ENCODE peak calls at places on chromosomes 7 and 10, in ten cellular contexts. L is tibial artery; S is ovary; C is cardiac muscle cell; A is testis; J is NT2/D1; K is tibial nerve; V is Peyer's patch; O is CD8-positive, alpha-beta T cell; Q is hepatocyte. R is an unnamed sample.

GRCh38 chr10:29860159-29860558 is 199.2 kb downstream of the JCAD start:
- DNase-seq in L (no peak), S (no peak), C (no peak), A (no peak), J (no peak), K (no peak), V (no peak), O (no peak), Q (no peak), R (no peak)

GRCh38 chr10:96374639-96374984 is 15.8 kb upstream of the OPALIN start:
- DNase-seq in L (no peak), S (no peak), C (peak; percentile 38), A (no peak), J (no peak), K (no peak), V (no peak), O (no peak), Q (no peak), R (no peak)

GRCh38 chr10:104614245-104614831 is 26.8 kb upstream of the SORCS3 start:
- DNase-seq in L (no peak), S (no peak), C (no peak), A (peak; percentile 60), J (peak; percentile 11), K (no peak), V (no peak), O (no peak), Q (peak; percentile 17), R (peak; percentile 11)

GRCh38 chr7:127588697-127589482 is 679 bp downstream of the ARF5 start:
- DNase-seq in L (no peak), S (peak; percentile 73), C (peak; percentile 77), A (peak; percentile 77), J (peak; percentile 60), K (peak; percentile 26), V (peak; percentile 78), O (no peak), Q (peak; percentile 86), R (peak; percentile 82)

GRCh38 chr10:13099666-13100348 is at the start of gene OPTN:
- DNase-seq in L (peak; percentile 80), S (peak; percentile 90), C (peak; percentile 81), A (peak; percentile 84), J (peak; percentile 39), K (peak; percentile 82), V (peak; percentile 89), O (peak; percentile 63), Q (peak; percentile 94), R (peak; percentile 72)

GRCh38 chr7:106610996-106611886 is 49.7 kb downstream of the CCDC71L start:
- DNase-seq in L (no peak), S (no peak), C (no peak), A (no peak), J (no peak), K (no peak), V (no peak), O (no peak), Q (no peak), R (no peak)

GRCh38 chr7:105060394-105060793 is 46.4 kb downstream of the KMT2E start:
- DNase-seq in L (no peak), S (no peak), C (no peak), A (no peak), J (no peak), K (no peak), V (no peak), O (no peak), Q (no peak), R (no peak)

GRCh38 chr10:5524721-5525531 is at the start of gene CALML3:
- DNase-seq in L (peak; percentile 16), S (peak; percentile 37), C (no peak), A (no peak), J (no peak), K (no peak), V (peak; percentile 45), O (no peak), Q (no peak), R (no peak)

GRCh38 chr7:6640246-6640721 is 3.2 kb downstream of the ZNF316 start:
- DNase-seq in L (no peak), S (no peak), C (no peak), A (no peak), J (no peak), K (peak; percentile 12), V (no peak), O (no peak), Q (no peak), R (no peak)

GRCh38 chr10:99532194-99532593 is 548 bp upstream of the NKX2-3 start:
- DNase-seq in L (no peak), S (no peak), C (no peak), A (no peak), J (no peak), K (no peak), V (no peak), O (no peak), Q (no peak), R (no peak)
- H3K4me3 ChIP-seq in L (no peak overlapping the region), S (no peak overlapping the region), C (no peak overlapping the region), A (no peak overlapping the region), J (no peak overlapping the region), K (no peak overlapping the region), V (peak overlapping the region; percentile 32), O (no peak overlapping the region), Q (no peak overlapping the region), R (no peak overlapping the region)

GRCh38 chr10:47353351-47353750 is 5.2 kb downstream of the RBP3 start:
- DNase-seq in L (no peak), S (no peak), C (no peak), A (no peak), J (no peak), K (no peak), V (no peak), O (no peak), Q (no peak), R (no peak)
- H3K27me3 ChIP-seq in L (no peaks in the 10 kb centered on the region), S (no peaks in the 10 kb centered on the region), C (no peaks in the 10 kb centered on the region), A (no peaks in the 10 kb centered on the region), J (no peaks in the 10 kb centered on the region), K (no peaks in the 10 kb centered on the region), V (no peaks in the 10 kb centered on the region), O (no peaks in the 10 kb centered on the region), Q (no peaks in the 10 kb centered on the region), R (no peaks in the 10 kb centered on the region)

GRCh38 chr7:100369105-100369504 is 4.2 kb upstream of the PILRA start:
- DNase-seq in L (peak; percentile 71), S (no peak), C (no peak), A (peak; percentile 49), J (no peak), K (peak; percentile 41), V (peak; percentile 93), O (no peak), Q (no peak), R (no peak)
- H3K4me1 ChIP-seq in L (no peaks in the 10 kb centered on the region), S (no peaks in the 10 kb centered on the region), C (no peaks in the 10 kb centered on the region), A (peaks cover 21% of the 10 kb centered on the region), J (peaks cover 16% of the 10 kb centered on the region), K (peaks cover 13% of the 10 kb centered on the region), V (peaks cover 29% of the 10 kb centered on the region), O (peaks cover 29% of the 10 kb centered on the region), Q (no peaks in the 10 kb centered on the region), R (no peaks in the 10 kb centered on the region)

GRCh38 chr7:156785998-156786543 is 106.9 kb downstream of the LMBR1 start:
- DNase-seq in L (no peak), S (no peak), C (no peak), A (no peak), J (no peak), K (no peak), V (no peak), O (no peak), Q (no peak), R (no peak)
- H3K4me3 ChIP-seq in L (no peak overlapping the region), S (no peak overlapping the region), C (no peak overlapping the region), A (no peak overlapping the region), J (no peak overlapping the region), K (no peak overlapping the region), V (no peak overlapping the region), O (no peak overlapping the region), Q (no peak overlapping the region), R (no peak overlapping the region)

GRCh38 chr7:128911441-128912031 is 1.0 kb upstream of the KCP start:
- DNase-seq in L (peak; percentile 45), S (no peak), C (peak; percentile 59), A (no peak), J (peak; percentile 58), K (no peak), V (peak; percentile 44), O (no peak), Q (peak; percentile 60), R (peak; percentile 64)
- H3K27me3 ChIP-seq in L (peaks cover 71% of the 10 kb centered on the region), S (no peaks in the 10 kb centered on the region), C (peaks cover 42% of the 10 kb centered on the region), A (no peaks in the 10 kb centered on the region), J (no peaks in the 10 kb centered on the region), K (peaks cover 80% of the 10 kb centered on the region), V (no peaks in the 10 kb centered on the region), O (peaks cover 3% of the 10 kb centered on the region), Q (peaks cover 50% of the 10 kb centered on the region), R (peaks cover 10% of the 10 kb centered on the region)

DNA sequence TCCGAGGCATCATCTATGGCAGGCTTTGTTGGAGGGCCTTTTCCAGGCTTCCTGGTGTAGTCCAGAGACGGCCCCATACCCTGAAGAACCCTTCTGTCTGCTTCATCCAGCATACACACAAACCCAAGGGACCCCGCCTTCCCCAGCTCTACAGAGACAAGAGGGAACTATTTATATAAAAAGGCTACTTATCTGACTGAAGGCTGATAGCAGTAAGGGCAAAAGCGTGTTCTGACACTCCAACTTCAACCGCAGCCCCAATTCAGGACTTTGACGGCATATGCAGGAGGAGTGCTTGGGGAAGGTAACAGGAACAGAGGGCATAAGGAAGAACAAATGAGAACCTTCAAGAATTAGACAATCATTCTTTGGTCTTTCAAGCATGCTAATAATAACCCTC is 21.0 kb downstream of the GNA12 start:
- DNase-seq in L (no peak), S (no peak), C (peak; percentile 77), A (peak; percentile 75), J (no peak), K (no peak), V (no peak), O (no peak), Q (no peak), R (no peak)
- H3K4me1 ChIP-seq in L (no peaks in the 10 kb centered on the region), S (peaks cover 35% of the 10 kb centered on the region), C (peaks cover 59% of the 10 kb centered on the region), A (peaks cover 70% of the 10 kb centered on the region), J (peaks cover 24% of the 10 kb centered on the region), K (peaks cover 20% of the 10 kb centered on the region), V (peaks cover 14% of the 10 kb centered on the region), O (no peaks in the 10 kb centered on the region), Q (peaks cover 29% of the 10 kb centered on the region), R (peaks cover 9% of the 10 kb centered on the region)

DNA sequence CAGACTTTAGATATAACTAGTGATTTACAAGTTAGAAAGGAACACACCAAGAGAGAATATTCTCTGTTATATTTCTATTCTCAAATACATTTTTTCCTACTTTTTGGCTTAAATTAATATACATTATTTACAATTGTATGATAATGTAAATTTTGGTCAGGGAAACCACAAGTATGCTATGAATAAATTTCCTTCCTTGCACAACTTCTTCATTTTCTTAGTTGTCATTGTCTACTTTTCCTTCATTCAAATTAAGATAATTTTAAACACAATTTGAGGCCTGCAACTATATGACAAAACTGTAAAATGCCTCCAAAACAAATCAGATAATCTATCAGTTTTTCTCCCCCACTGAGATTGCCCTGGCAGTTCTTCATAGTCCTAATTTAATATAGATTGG is 131.3 kb downstream of the CDK14 start:
- DNase-seq in L (no peak), S (no peak), C (no peak), A (no peak), J (no peak), K (no peak), V (no peak), O (no peak), Q (no peak), R (no peak)
- H3K4me3 ChIP-seq in L (no peak overlapping the region), S (no peak overlapping the region), C (no peak overlapping the region), A (no peak overlapping the region), J (no peak overlapping the region), K (no peak overlapping the region), V (no peak overlapping the region), O (no peak overlapping the region), Q (no peak overlapping the region), R (no peak overlapping the region)